ENCODE peak calls at places on chromosomes 3 and 15, in five cellular contexts. F is thoracic aorta, S is A673, B is left ventricle myocardium inferior, D is heart right ventricle. Q is an unnamed sample. For H3K27me3 and H3K9me3, the result is how much of the 10 kb centered on the place peaks cover.

GRCh38 chr3:191566469-191566868 is 105.5 kb downstream of the PYDC2 start:
- DNase-seq in F (no peak), S (no peak), B (no peak), D (no peak), Q (no peak)

GRCh38 chr3:52839892-52840545 is 5.2 kb upstream of the MUSTN1 start:
- DNase-seq in F (no peak), S (no peak), B (no peak), D (no peak), Q (no peak)

GRCh38 chr3:96977671-96978070 is 163.3 kb downstream of the EPHA6 start:
- DNase-seq in F (no peak), S (no peak), B (no peak), D (no peak), Q (no peak)

GRCh38 chr3:193872265-193872753 is 263.6 kb upstream of the HES1 start:
- DNase-seq in F (no peak), S (no peak), B (no peak), D (no peak), Q (peak)

GRCh38 chr15:90496791-90497190 is 32.9 kb upstream of the CRTC3 start:
- DNase-seq in F (no peak), S (no peak), B (no peak), D (no peak), Q (no peak)

GRCh38 chr15:91871138-91871537 is 17.6 kb downstream of the SLCO3A1 start:
- DNase-seq in F (no peak), S (no peak), B (no peak), D (no peak), Q (no peak)

GRCh38 chr3:128338536-128339400 is 127.9 kb downstream of the DNAJB8 start:
- DNase-seq in F (no peak), S (no peak), B (no peak), D (no peak), Q (no peak)

GRCh38 chr3:181292984-181293383 is 303.4 kb upstream of the DNAJC19 start:
- DNase-seq in F (no peak), S (peak), B (no peak), D (no peak), Q (no peak)

GRCh38 chr3:62615258-62615840 is 242.0 kb upstream of the FEZF2 start:
- DNase-seq in F (no peak), S (no peak), B (no peak), D (no peak), Q (no peak)

GRCh38 chr3:196326936-196327335 is 8.9 kb upstream of the DYNLT2B start:
- DNase-seq in F (no peak), S (no peak), B (no peak), D (no peak), Q (no peak)

GRCh38 chr3:125357032-125357658 is 18.0 kb downstream of the ZNF148 start:
- DNase-seq in F (no peak), S (peak), B (peak), D (peak), Q (peak)

GRCh38 chr15:59174161-59174845 is 32.3 kb upstream of the LDHAL6B start:
- DNase-seq in F (no peak), S (no peak), B (no peak), D (no peak), Q (no peak)

GRCh38 chr15:39358441-39359041 is 222.3 kb upstream of the THBS1 start:
- DNase-seq in F (no peak), S (no peak), B (peak), D (no peak), Q (no peak)

GRCh38 chr3:19074257-19074938 is 73.9 kb upstream of the KCNH8 start:
- DNase-seq in F (no peak), S (no peak), B (no peak), D (no peak), Q (peak)

GRCh38 chr15:89127054-89127702 is 38.9 kb downstream of the ABHD2 start:
- DNase-seq in F (no peak), S (no peak), B (no peak), D (no peak), Q (no peak)

GRCh38 chr15:92645051-92645631 is 10.4 kb downstream of the FAM174B start:
- DNase-seq in F (no peak), S (no peak), B (no peak), D (no peak), Q (no peak)

GRCh38 chr3:168096210-168096795 is 579 bp upstream of the GOLIM4 start:
- DNase-seq in F (peak), S (peak), B (peak), D (peak), Q (peak)

GRCh38 chr3:127962937-127963336 is 47.9 kb downstream of the KBTBD12 start:
- DNase-seq in F (no peak), S (no peak), B (no peak), D (no peak), Q (no peak)

GRCh38 chr3:119013951-119014350 is 20.7 kb downstream of the IGSF11 start:
- DNase-seq in F (no peak), S (no peak), B (no peak), D (no peak), Q (no peak)

GRCh38 chr15:62783303-62783957 is 259.1 kb upstream of the TPM1 start:
- DNase-seq in F (no peak), S (no peak), B (no peak), D (no peak), Q (no peak)

GRCh38 chr15:94526071-94526689 is 294.8 kb downstream of the MCTP2 start:
- DNase-seq in F (no peak), S (peak), B (no peak), D (no peak), Q (no peak)

GRCh38 chr3:114035146-114035545 is 21.2 kb downstream of the CCDC191 start:
- DNase-seq in F (no peak), S (no peak), B (no peak), D (no peak), Q (no peak)

GRCh38 chr3:126496894-126497850 is 20.4 kb downstream of the UROC1 start:
- DNase-seq in F (no peak), S (no peak), B (no peak), D (no peak), Q (no peak)

GRCh38 chr3:11624704-11625375 is 18.9 kb downstream of the VGLL4 start:
- DNase-seq in F (no peak), S (no peak), B (no peak), D (no peak), Q (no peak)

GRCh38 chr3:64238971-64239667 is 13.9 kb upstream of the PRICKLE2 start:
- DNase-seq in F (peak), S (peak), B (peak), D (peak), Q (peak)

GRCh38 chr15:75067123-75067854 is 43.9 kb downstream of the PPCDC start:
- DNase-seq in F (no peak), S (no peak), B (no peak), D (no peak), Q (no peak)

GRCh38 chr3:128413413-128414205 is 53.1 kb downstream of the DNAJB8 start:
- DNase-seq in F (no peak), S (no peak), B (no peak), D (no peak), Q (no peak)

GRCh38 chr3:132256984-132257383 is 60.2 kb upstream of the ACP3 start:
- DNase-seq in F (no peak), S (peak), B (no peak), D (no peak), Q (peak)
- TF ChIP-seq CTCF in F (no peak), S (peak), B (peak), D (no peak), Q (peak)

GRCh38 chr3:10516835-10517465 is 11.6 kb upstream of the ATP2B2 start:
- DNase-seq in F (no peak), S (no peak), B (no peak), D (no peak), Q (no peak)

GRCh38 chr3:10515884-10516495 is 10.6 kb upstream of the ATP2B2 start:
- DNase-seq in F (no peak), S (no peak), B (no peak), D (no peak), Q (no peak)

GRCh38 chr3:10519236-10519635 is 13.8 kb upstream of the ATP2B2 start:
- DNase-seq in F (no peak), S (no peak), B (no peak), D (no peak), Q (no peak)

GRCh38 chr3:10518506-10519150 is 13.2 kb upstream of the ATP2B2 start:
- DNase-seq in F (no peak), S (no peak), B (peak), D (peak), Q (no peak)

DNA sequence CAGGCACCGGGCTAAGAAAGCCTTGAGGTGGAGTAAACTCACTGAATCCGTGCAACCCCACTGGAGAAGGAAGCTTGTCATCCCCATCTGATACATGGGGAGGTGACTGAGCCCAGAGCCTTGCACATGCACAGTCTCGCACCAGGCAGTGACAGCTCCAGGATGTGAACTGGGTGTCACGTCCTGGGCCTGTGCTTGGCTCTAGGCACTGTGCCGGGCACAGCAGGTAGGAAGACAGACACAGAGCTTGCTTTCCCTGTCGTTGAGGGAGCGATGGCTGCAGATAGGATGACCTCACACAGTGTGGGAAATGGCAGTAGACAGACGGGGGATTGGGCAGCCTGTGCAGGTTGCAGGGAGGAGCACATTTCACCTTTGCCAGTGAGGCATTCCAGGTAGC is 12.2 kb upstream of the ATP2B2 start:
- DNase-seq in F (no peak), S (no peak), B (no peak), D (no peak), Q (no peak)
- H3K27me3 ChIP-seq in F (under half), S (under half), B (under half), D (under half), Q (under half)

GRCh38 chr3:34483290-34483887 is 685.0 kb downstream of the PDCD6IP start:
- DNase-seq in F (no peak), S (peak), B (no peak), D (no peak), Q (no peak)
- H3K9me3 ChIP-seq in F (under half), S (under half), B (under half), D (under half), Q (under half)

DNA sequence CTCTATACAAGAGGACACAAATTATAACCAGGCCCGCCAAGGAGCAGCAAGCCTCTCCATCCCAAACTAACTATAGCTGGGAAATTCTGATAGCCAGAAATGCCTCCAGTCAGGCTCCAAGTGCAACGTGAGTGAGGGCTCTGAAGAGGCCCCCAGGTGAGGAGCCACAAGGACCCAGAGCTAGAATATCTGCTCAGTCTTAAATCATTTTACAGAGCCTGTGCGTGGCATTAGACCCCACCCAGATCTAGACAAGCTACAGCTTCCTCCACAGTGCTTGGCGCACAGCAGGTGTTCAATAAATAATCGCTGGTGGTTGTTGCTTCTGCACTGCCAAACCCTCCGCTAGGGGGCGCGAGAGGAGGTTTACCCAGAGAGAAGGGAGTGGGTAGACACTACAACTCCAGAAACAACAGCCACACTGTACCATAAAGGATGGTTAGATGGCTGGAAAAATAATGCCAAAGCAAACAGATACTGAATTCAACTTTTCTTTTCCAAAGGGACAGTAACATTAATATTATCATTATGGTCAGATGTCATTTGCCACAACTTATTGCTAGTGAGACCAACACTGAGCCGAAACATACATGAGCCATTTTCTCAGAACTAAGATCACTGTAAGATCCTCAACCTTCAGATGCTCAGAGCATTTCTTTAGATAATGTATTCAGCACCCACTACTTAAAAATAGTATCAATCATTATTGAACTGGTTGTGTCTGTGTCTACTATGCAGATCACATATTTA is 44.5 kb downstream of the ZIC4 start:
- DNase-seq in F (no peak), S (peak), B (no peak), D (peak), Q (peak)
- TF ChIP-seq CTCF in F (peak), S (peak), B (peak), D (no peak), Q (peak)

GRCh38 chr3:60314064-60314463 is 937.2 kb downstream of the FHIT start:
- DNase-seq in F (no peak), S (no peak), B (no peak), D (no peak), Q (no peak)
- H3K27me3 ChIP-seq in F (under half), S (under half), B (under half), D (under half), Q (under half)

DNA sequence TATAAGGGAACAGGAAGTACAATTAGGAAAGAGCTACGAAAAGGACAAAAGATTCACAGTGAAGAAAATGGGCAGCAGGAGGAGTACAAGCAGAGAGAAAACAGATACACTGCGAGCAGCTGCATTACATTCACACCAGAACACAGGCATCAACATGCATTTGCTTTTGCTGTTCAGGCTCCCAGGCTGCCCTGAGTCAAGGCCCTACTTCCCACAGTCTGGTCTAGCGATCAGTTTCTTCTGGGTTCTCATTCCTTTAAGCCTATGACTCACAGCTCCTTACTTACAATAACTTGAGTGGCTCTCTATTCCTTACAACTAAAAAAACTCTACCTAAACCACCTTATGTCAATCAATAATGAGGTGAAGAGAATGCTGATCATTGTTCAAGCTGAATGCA is 24.5 kb upstream of the ZNF445 start:
- DNase-seq in F (no peak), S (no peak), B (no peak), D (no peak), Q (no peak)
- H3K9me3 ChIP-seq in F (under half), S (under half), B (half or more), D (under half), Q (under half)

DNA sequence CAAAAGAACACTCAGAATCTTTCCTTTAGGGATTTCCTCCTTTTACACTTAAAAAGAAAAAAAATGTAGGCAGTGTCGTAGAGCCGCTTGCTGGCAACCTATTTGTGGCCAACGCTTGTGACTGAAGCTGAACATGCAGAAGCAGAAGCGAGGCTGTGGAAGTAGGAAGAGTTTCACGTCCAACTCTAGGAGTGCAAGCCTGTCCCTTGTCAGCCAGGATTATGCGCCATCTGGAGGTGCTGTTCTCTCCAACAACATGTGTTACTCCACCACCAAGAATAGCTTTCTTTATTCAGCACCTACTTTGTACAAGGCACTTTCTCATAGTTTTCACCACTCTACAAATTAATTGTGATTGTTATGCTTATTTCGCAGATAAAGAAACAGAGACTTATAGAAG is 223.2 kb upstream of the LMCD1 start:
- DNase-seq in F (no peak), S (peak), B (no peak), D (no peak), Q (no peak)
- TF ChIP-seq CTCF in F (no peak), S (peak), B (no peak), D (no peak), Q (no peak)

GRCh38 chr15:33473005-33473404 is 162.2 kb downstream of the RYR3 start:
- DNase-seq in F (no peak), S (no peak), B (no peak), D (no peak), Q (no peak)

GRCh38 chr15:33476908-33477307 is 166.1 kb downstream of the RYR3 start:
- DNase-seq in F (no peak), S (no peak), B (no peak), D (no peak), Q (no peak)

DNA sequence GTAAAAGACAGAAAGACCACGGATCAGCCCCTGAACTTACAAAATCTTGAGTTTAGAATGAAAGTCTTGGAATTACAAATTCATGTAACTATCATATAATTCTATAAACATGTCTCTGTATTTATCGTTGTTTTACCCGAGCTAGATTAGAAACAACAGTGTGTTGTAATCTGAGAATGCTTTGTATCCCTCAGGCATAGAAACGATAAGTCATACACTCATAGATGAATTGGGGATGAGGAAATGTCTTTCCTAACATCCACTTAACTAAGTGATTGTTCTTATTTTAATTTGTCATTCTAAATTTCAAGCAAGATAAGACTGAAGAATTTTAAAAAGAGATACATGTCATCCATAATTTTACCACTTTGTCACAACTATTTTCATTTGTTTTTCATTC is 165.3 kb downstream of the RYR3 start:
- DNase-seq in F (no peak), S (no peak), B (no peak), D (no peak), Q (no peak)
- H3K27me3 ChIP-seq in F (under half), S (under half), B (under half), D (under half), Q (under half)

DNA sequence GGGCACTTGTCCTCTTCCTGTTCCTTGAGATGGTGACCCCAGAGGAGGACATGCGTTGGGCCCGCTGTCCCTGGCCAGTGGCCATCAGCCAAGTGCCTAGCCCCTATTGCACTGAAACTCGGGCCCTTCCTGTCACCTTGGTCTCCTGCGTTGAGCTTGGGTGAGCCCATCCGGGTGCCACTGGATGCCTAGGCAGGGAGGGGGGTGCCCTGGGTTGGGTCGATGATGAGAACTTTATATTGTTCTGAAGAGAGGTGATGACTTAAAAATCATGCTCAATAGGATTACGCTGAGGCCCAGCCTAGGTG is 221.8 kb downstream of the SNRPN start:
- DNase-seq in F (no peak), S (no peak), B (peak), D (peak), Q (no peak)
- H3K9me3 ChIP-seq in F (under half), S (under half), B (half or more), D (under half), Q (under half)

DNA sequence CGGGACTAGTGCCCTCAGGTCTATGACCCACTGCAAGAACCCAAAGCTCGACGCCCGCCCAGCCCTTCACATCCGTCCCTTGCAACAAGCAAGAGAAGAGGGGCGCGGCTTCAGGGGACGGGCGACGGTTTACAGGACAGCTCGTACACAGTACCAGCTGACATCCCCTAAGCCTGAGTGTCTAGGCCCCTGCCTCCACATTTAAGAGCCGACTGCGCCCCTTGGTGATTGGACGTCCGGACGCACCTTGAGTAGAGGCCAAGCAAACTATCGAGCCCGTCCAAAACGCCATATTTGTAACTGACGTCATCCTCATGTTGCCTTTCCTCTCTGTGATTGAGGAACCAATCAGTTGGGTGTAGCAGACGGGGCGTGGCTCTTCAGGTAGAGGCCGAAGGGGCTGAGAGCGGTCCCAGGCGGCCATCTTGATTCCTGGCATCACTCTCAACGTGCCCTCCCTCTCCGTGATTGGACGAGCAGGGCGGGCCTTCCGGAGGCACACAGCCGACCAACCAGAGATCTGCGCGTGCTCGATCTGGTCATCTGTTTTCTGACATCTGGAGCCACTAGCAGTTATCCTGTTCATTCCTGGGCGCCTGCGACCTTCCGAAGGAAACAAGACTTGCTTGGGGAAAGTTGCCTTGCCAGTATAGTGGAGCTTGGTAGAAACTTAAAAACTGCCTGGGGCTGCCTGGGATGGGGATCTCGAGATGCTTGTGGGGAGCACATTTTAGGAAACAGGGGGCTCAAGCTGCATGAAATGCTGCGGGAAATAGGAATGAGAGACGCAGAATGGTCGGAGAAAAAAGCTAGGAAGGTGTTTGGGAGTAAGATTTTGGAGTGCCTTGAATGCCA is 4.0 kb upstream of the RPL14 start:
- DNase-seq in F (peak), S (peak), B (peak), D (peak), Q (peak)
- TF ChIP-seq CTCF in F (no peak), S (no peak), B (no peak), D (no peak), Q (no peak)